ENCODE peak calls at places on chromosomes 4 and X, in eight cellular contexts. H is NCI-H1105 treated with DMSO at 0.1 percent for 48 hours; T is heart left ventricle; F is GM12865; I is AG04450; K is T-cell; U is HT-29; A is natural killer cell treated with Interleukin-12 subunit alpha and Interleukin-12 subunit beta and Interleukin-15 and Interleukin-18, amount 100 ng/mL, for 72 hours. E is an unnamed sample.

GRCh38 chr4:52028970-52029369 is 8.8 kb upstream of the LRRC66 start:
- DNase-seq in U (peak), I (peak), H (no peak), T (no peak), K (no peak), F (no peak), A (no peak), E (no peak)

GRCh38 chr4:180951312-180951711 is 1291.9 kb upstream of the TENM3 start:
- DNase-seq in T (no peak), A (no peak), K (no peak), U (no peak), F (no peak), I (no peak), H (no peak), E (no peak)

GRCh38 chrX:150856101-150856500 is 42.4 kb downstream of the CD99L2 start:
- DNase-seq in T (no peak), I (no peak), K (no peak), A (no peak), F (no peak), H (no peak), U (no peak), E (no peak)

GRCh38 chr4:123699823-123700822 is 303.5 kb downstream of the SPRY1 start:
- DNase-seq in U (no peak), T (peak), I (peak), F (no peak), K (no peak), H (no peak), A (no peak), E (no peak)

GRCh38 chr4:184309241-184310170 is 91.8 kb upstream of the ENPP6 start:
- DNase-seq in A (no peak), U (no peak), H (no peak), K (no peak), F (no peak), I (no peak), T (no peak), E (no peak)

GRCh38 chr4:45325112-45325462 is 598.7 kb upstream of the GNPDA2 start:
- DNase-seq in H (no peak), F (peak), I (no peak), U (no peak), K (no peak), A (no peak), T (no peak), E (no peak)

GRCh38 chr4:3031357-3032064 is 42.8 kb downstream of the HTT-AS start:
- DNase-seq in H (no peak), A (peak), T (peak), K (no peak), F (no peak), U (peak), I (no peak), E (no peak)

GRCh38 chr4:143225167-143225566 is 40.5 kb downstream of the USP38 start:
- DNase-seq in I (no peak), A (no peak), U (peak), H (no peak), T (no peak), F (no peak), K (no peak), E (no peak)

GRCh38 chrX:8404958-8405357 is 59.7 kb upstream of the VCX3B start:
- DNase-seq in I (no peak), T (no peak), A (no peak), U (no peak), F (no peak), K (no peak), H (no peak), E (no peak)

E was measured in endothelial cell.